ENCODE peak calls at places on chromosomes 4 and X, in six cellular contexts. F is HFF-Myc, Q is foreskin fibroblast, Z is GM12865, L is cardiac muscle cell, A is right cardiac atrium. P is an unnamed sample.

GRCh38 chr4:6031831-6032230 is 13.6 kb upstream of the C4orf50 start:
- DNase-seq in Z (no peak), L (no peak), F (no peak), Q (no peak), A (no peak), P (no peak)

GRCh38 chr4:10577018-10577417 is 107.5 kb downstream of the CLNK start:
- DNase-seq in F (no peak), L (no peak), Q (no peak), A (no peak), Z (peak; percentile 65), P (no peak)

GRCh38 chrX:154470434-154470833 is 8.6 kb downstream of the LAGE3 start:
- DNase-seq in L (no peak), Q (no peak), Z (no peak), F (no peak), A (no peak), P (no peak)

GRCh38 chr4:103136671-103137445 is 37.2 kb upstream of the BDH2 start:
- DNase-seq in F (no peak), A (no peak), Z (no peak), Q (no peak), L (no peak), P (no peak)

GRCh38 chrX:115525486-115525885 is 35.5 kb upstream of the PLS3 start:
- DNase-seq in L (no peak), A (no peak), F (no peak), Q (no peak), Z (no peak), P (no peak)

GRCh38 chrX:44183329-44183728 is 160.1 kb downstream of the EFHC2 start:
- DNase-seq in Q (no peak), L (no peak), Z (no peak), A (no peak), F (no peak), P (no peak)

GRCh38 chrX:77785400-77785745 is 643 bp downstream of the ATRX start:
- DNase-seq in A (no peak), L (peak; percentile 31), Q (no peak), F (no peak), Z (peak; percentile 24), P (no peak)

GRCh38 chr4:92031825-92032224 is 271.9 kb upstream of the GRID2 start:
- DNase-seq in A (no peak), Z (no peak), F (no peak), L (no peak), Q (no peak), P (no peak)

GRCh38 chr4:29052266-29052665 is 1667.9 kb upstream of the PCDH7 start:
- DNase-seq in Z (no peak), L (no peak), A (no peak), F (no peak), Q (no peak), P (no peak)

GRCh38 chrX:15525664-15526416 is 25.2 kb downstream of the BMX start:
- DNase-seq in Z (no peak), L (no peak), F (no peak), A (no peak), Q (no peak), P (no peak)

GRCh38 chr4:38034986-38035882 is 75.0 kb downstream of the PTTG2 start:
- DNase-seq in F (peak; percentile 26), A (no peak), Q (peak; percentile 53), L (peak; percentile 78), Z (peak; percentile 71), P (peak; percentile 49)

GRCh38 chr4:92071587-92071986 is 232.2 kb upstream of the GRID2 start:
- DNase-seq in L (no peak), F (no peak), Q (no peak), A (no peak), Z (no peak), P (no peak)

GRCh38 chr4:109947457-109947856 is 34.8 kb downstream of the EGF start:
- DNase-seq in L (no peak), A (no peak), Z (no peak), Q (no peak), F (no peak), P (no peak)

GRCh38 chrX:70762285-70762684 is 146.2 kb downstream of the TEX11 start:
- DNase-seq in Q (no peak), F (no peak), L (peak; percentile 4), Z (no peak), A (no peak), P (no peak)

GRCh38 chr4:182113774-182114173 is 129.4 kb upstream of the TENM3 start:
- DNase-seq in Z (no peak), Q (no peak), A (no peak), L (no peak), F (no peak), P (no peak)

GRCh38 chr4:123599920-123600394 is 203.4 kb downstream of the SPRY1 start:
- DNase-seq in Q (no peak), F (no peak), Z (peak; percentile 90), L (peak; percentile 27), A (peak; percentile 66), P (peak; percentile 98)

GRCh38 chrX:11908371-11908770 is 150.3 kb downstream of the MSL3 start:
- DNase-seq in F (no peak), Z (peak; percentile 36), Q (no peak), A (no peak), L (peak; percentile 10), P (peak; percentile 17)

GRCh38 chr4:39048291-39048690 is 13.7 kb upstream of the KLHL5 start:
- DNase-seq in F (no peak), A (no peak), Q (no peak), Z (peak; percentile 46), L (no peak), P (no peak)
- H3K4me3 ChIP-seq in F (no peak overlapping the region), A (no peak overlapping the region), Q (no peak overlapping the region), Z (no peak overlapping the region), L (no peak overlapping the region), P (no peak overlapping the region)

GRCh38 chrX:49042581-49043219 is 457 bp downstream of the TFE3 start:
- DNase-seq in Q (no peak), Z (peak; percentile 6), A (no peak), F (no peak), L (no peak), P (no peak)

GRCh38 chrX:49037883-49038475 is 5.2 kb downstream of the TFE3 start:
- DNase-seq in Q (peak; percentile 48), A (no peak), L (no peak), Z (no peak), F (no peak), P (no peak)

GRCh38 chrX:49040376-49040955 is 2.7 kb downstream of the TFE3 start:
- DNase-seq in L (no peak), Q (peak; percentile 41), Z (no peak), A (no peak), F (no peak), P (no peak)

GRCh38 chrX:49041683-49042529 is 1.3 kb downstream of the TFE3 start:
- DNase-seq in Q (peak; percentile 49), A (no peak), Z (peak; percentile 13), F (no peak), L (no peak), P (no peak)

DNA sequence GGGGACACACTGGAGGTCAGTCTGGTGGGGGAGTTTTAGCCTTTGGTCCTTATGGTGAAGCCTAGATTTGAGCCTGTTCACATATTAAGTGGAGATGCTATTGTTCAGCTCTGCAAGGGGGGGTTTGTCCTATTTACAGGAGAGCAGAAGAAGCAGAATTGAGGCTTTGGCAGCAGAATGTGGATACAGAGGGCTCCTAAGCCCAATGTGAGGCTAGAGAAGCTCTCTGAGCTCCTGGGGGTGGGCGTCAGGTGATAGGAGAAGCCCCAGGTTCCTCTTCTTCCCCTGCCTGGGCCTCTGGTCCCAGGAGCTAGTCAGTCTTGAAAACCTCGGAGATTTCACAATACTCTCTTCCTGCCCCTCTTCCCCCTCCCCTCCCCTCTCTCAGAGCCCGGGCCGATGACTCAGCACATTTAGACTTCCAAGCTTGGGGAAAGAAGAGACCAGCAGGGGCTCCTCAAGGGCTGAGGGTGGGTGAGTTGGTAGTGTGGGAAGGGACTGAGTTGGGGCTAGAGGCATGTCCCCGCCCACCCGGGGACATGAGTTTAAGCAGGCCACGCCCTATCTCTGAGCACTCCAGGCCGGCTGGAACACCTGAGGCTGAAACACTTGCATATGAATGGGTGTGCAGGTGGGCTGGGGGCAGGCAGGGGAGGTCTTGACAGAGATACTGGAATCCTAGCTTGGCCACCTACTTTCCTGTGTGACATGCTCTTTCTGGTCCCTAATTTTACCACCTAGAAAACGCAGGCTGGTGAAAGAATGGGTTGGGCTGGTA is 3.4 kb downstream of the TFE3 start:
- DNase-seq in F (peak; percentile 63), A (peak; percentile 73), L (peak; percentile 91), Q (peak; percentile 91), Z (peak; percentile 49), P (peak; percentile 60)
- H3K4me3 ChIP-seq in F (peak overlapping the region; percentile 71), A (peak overlapping the region; percentile 30), L (peak overlapping the region; percentile 0), Q (peak overlapping the region; percentile 81), Z (no peak overlapping the region), P (peak overlapping the region; percentile 15)

DNA sequence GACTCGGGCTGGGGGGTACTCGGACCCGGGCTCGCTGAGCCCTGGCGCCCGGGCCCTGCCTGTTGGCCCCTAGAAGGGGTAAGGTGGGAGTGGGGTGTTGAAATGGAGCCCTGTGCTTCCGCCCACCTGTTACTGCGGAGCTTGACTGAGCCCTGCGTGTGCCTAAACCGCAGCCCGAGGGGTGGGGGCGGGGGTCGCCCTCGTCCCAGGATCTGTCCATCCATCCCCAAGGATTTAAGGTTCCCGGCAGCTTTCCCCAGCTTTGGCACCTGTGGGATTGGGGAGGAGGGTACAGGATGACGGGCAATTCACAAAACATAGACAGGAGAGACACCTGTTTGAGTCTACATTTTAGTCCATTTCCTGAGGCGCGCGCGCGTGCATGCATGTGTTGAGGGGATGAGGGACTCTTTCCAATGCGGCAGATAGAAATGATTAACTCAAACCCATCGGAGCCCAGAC is 779 bp downstream of the GABRQ start:
- DNase-seq in Z (no peak), F (no peak), Q (no peak), A (no peak), L (no peak), P (no peak)
- H3K4me3 ChIP-seq in Z (no peak overlapping the region), F (no peak overlapping the region), Q (no peak overlapping the region), A (no peak overlapping the region), L (peak overlapping the region; percentile 19), P (no peak overlapping the region)

GRCh38 chrX:17590892-17591740 is 146.2 kb upstream of the SCML1 start:
- DNase-seq in F (no peak), L (peak; percentile 83), A (peak; percentile 44), Z (peak; percentile 56), Q (peak; percentile 62), P (peak; percentile 18)
- H3K4me3 ChIP-seq in F (no peak overlapping the region), L (no peak overlapping the region), A (no peak overlapping the region), Z (no peak overlapping the region), Q (peak overlapping the region; percentile 25), P (no peak overlapping the region)

GRCh38 chr4:70754990-70755688 is 33.4 kb downstream of the RUFY3 start:
- DNase-seq in Z (peak; percentile 29), L (no peak), F (no peak), A (no peak), Q (no peak), P (no peak)
- H3K4me3 ChIP-seq in Z (peak overlapping the region; percentile 26), L (no peak overlapping the region), F (no peak overlapping the region), A (no peak overlapping the region), Q (no peak overlapping the region), P (no peak overlapping the region)